ENCODE peak calls at places on chromosome 20, in six cellular contexts. N is neuronal stem cell; D is Peyer's patch; G is mucosa of descending colon; W is MM.1S; H is CD4-positive, alpha-beta memory T cell. J is an unnamed sample.

GRCh38 chr20:34538671-34539123 is 19.8 kb upstream of the MAP1LC3A start:
- DNase-seq in N (no peak), D (no peak), G (peak; percentile 65), W (peak; percentile 34), H (no peak), J (peak; percentile 45)

GRCh38 chr20:35271904-35272303 is 6.0 kb downstream of the MMP24OS start:
- DNase-seq in N (no peak), D (no peak), G (no peak), W (no peak), H (no peak), J (no peak)

GRCh38 chr20:58511364-58511763 is 3.8 kb downstream of the APCDD1L start:
- DNase-seq in N (no peak), D (no peak), G (no peak), W (no peak), H (no peak), J (peak; percentile 60)

GRCh38 chr20:17262786-17263185 is 35.9 kb downstream of the PCSK2 start:
- DNase-seq in N (no peak), D (no peak), G (no peak), W (no peak), H (no peak), J (no peak)

GRCh38 chr20:34540596-34541263 is 17.8 kb upstream of the MAP1LC3A start:
- DNase-seq in N (no peak), D (no peak), G (no peak), W (no peak), H (no peak), J (no peak)

GRCh38 chr20:2178328-2179232 is 77.0 kb downstream of the STK35 start:
- DNase-seq in N (no peak), D (no peak), G (no peak), W (no peak), H (no peak), J (no peak)

GRCh38 chr20:18718129-18718528 is 95.5 kb upstream of the SCP2D1 start:
- DNase-seq in N (no peak), D (no peak), G (no peak), W (no peak), H (no peak), J (no peak)

GRCh38 chr20:63577317-63577894 is 3.4 kb upstream of the HELZ2 start:
- DNase-seq in N (no peak), D (no peak), G (no peak), W (no peak), H (no peak), J (no peak)

GRCh38 chr20:33893314-33893713 is 82.2 kb downstream of the CHMP4B start:
- DNase-seq in N (no peak), D (no peak), G (no peak), W (no peak), H (no peak), J (no peak)

GRCh38 chr20:41135187-41135887 is 2.0 kb upstream of the PLCG1 start:
- DNase-seq in N (peak; percentile 30), D (peak; percentile 63), G (peak; percentile 78), W (peak; percentile 62), H (peak; percentile 65), J (peak; percentile 62)

GRCh38 chr20:59627298-59627697 is 23.0 kb downstream of the PHACTR3 start:
- DNase-seq in N (no peak), D (no peak), G (no peak), W (no peak), H (no peak), J (no peak)
- H3K9me3 ChIP-seq in N (no peaks in the 10 kb centered on the region), D (no peaks in the 10 kb centered on the region), G (no peaks in the 10 kb centered on the region), W (no peaks in the 10 kb centered on the region), H (no peaks in the 10 kb centered on the region), J (no peaks in the 10 kb centered on the region)

GRCh38 chr20:59662856-59663512 is 58.6 kb downstream of the PHACTR3 start:
- DNase-seq in N (no peak), D (no peak), G (no peak), W (no peak), H (no peak), J (no peak)
- H3K9me3 ChIP-seq in N (no peaks in the 10 kb centered on the region), D (no peaks in the 10 kb centered on the region), G (peaks cover 8% of the 10 kb centered on the region), W (no peaks in the 10 kb centered on the region), H (no peaks in the 10 kb centered on the region), J (peaks cover 3% of the 10 kb centered on the region)

DNA sequence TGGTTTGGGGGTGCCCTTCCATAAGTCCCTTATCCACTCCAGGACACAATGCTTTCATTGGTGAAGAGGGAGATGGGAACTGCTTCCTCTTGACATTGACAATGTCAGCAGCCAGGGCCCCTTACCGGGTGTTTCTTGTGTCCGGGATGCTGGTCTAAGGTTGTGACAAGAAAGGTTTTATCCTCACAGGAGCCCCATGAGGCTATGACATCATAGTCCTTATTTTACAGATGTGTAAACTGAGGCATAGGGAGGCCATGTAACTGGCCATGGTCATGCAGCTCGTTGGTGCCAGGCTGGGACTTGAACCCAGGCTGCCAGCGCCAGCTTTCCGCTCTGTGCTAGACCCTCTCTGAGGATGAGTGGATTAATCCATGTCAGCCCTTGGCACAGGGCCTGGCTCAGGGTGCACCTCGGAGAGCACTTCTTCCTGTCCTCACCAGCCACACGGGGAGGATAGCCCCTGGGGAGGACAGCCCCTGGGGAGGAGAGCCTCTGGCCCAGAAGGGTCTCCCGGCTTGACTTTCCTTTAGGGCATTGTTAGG is 157.3 kb downstream of the SYCP2 start:
- DNase-seq in N (no peak), D (peak; percentile 35), G (no peak), W (no peak), H (no peak), J (no peak)
- H3K9me3 ChIP-seq in N (no peaks in the 10 kb centered on the region), D (no peaks in the 10 kb centered on the region), G (no peaks in the 10 kb centered on the region), W (no peaks in the 10 kb centered on the region), H (no peaks in the 10 kb centered on the region), J (no peaks in the 10 kb centered on the region)

GRCh38 chr20:37457928-37458327 is 63.1 kb upstream of the NNAT start:
- DNase-seq in N (no peak), D (no peak), G (no peak), W (no peak), H (no peak), J (no peak)
- H3K9me3 ChIP-seq in N (peaks cover 6% of the 10 kb centered on the region), D (no peaks in the 10 kb centered on the region), G (peaks cover 18% of the 10 kb centered on the region), W (no peaks in the 10 kb centered on the region), H (no peaks in the 10 kb centered on the region), J (no peaks in the 10 kb centered on the region)

GRCh38 chr20:46507760-46508407 is 5.5 kb downstream of the ZNF334 start:
- DNase-seq in N (no peak), D (no peak), G (no peak), W (no peak), H (no peak), J (no peak)

GRCh38 chr20:46505501-46505900 is 7.9 kb downstream of the ZNF334 start:
- DNase-seq in N (no peak), D (no peak), G (no peak), W (no peak), H (no peak), J (no peak)

GRCh38 chr20:46501337-46501942 is 11.9 kb downstream of the ZNF334 start:
- DNase-seq in N (no peak), D (no peak), G (no peak), W (no peak), H (no peak), J (no peak)

GRCh38 chr20:46501961-46502360 is 11.4 kb downstream of the ZNF334 start:
- DNase-seq in N (no peak), D (no peak), G (no peak), W (no peak), H (no peak), J (no peak)
- H3K9me3 ChIP-seq in N (peaks cover 86% of the 10 kb centered on the region), D (no peaks in the 10 kb centered on the region), G (peaks cover 43% of the 10 kb centered on the region), W (no peaks in the 10 kb centered on the region), H (no peaks in the 10 kb centered on the region), J (peaks cover 36% of the 10 kb centered on the region)

GRCh38 chr20:62487-62886 is 25.0 kb upstream of the DEFB125 start:
- DNase-seq in N (no peak), D (no peak), G (no peak), W (no peak), H (no peak), J (no peak)
- H3K9me3 ChIP-seq in N (peaks cover 8% of the 10 kb centered on the region), D (no peaks in the 10 kb centered on the region), G (peaks cover 16% of the 10 kb centered on the region), W (no peaks in the 10 kb centered on the region), H (no peaks in the 10 kb centered on the region), J (peaks cover 29% of the 10 kb centered on the region)

J was measured in A673.